ENCODE peak calls at places on chromosomes 2 and 18, in four cellular contexts. One of them, this sample, is unnamed.

GRCh38 chr2:241001413-241002274 is 3.2 kb downstream of the SNED1 start:
- DNase-seq in stimulated activated CD4-positive, alpha-beta T cell treated with anti-CD3 and anti-CD28 coated beads, TNF-alpha, amount 100 ng/mL, for 1 hour: no peak
- DNase-seq in GM03348: no peak
- DNase-seq in HS-5: no peak
- DNase-seq in this sample: no peak

GRCh38 chr2:207189040-207189439 is 23.3 kb upstream of the KLF7 start:
- DNase-seq in stimulated activated CD4-positive, alpha-beta T cell treated with anti-CD3 and anti-CD28 coated beads, TNF-alpha, amount 100 ng/mL, for 1 hour: no peak
- DNase-seq in GM03348: no peak
- DNase-seq in HS-5: no peak
- DNase-seq in this sample: no peak

GRCh38 chr2:55712477-55713060 is 18.9 kb upstream of the PNPT1 start:
- DNase-seq in stimulated activated CD4-positive, alpha-beta T cell treated with anti-CD3 and anti-CD28 coated beads, TNF-alpha, amount 100 ng/mL, for 1 hour: no peak
- DNase-seq in GM03348: no peak
- DNase-seq in HS-5: no peak
- DNase-seq in this sample: no peak

GRCh38 chr2:9803023-9803805 is 40.1 kb upstream of the TAF1B start:
- DNase-seq in stimulated activated CD4-positive, alpha-beta T cell treated with anti-CD3 and anti-CD28 coated beads, TNF-alpha, amount 100 ng/mL, for 1 hour: no peak
- DNase-seq in GM03348: peak
- DNase-seq in HS-5: no peak
- DNase-seq in this sample: no peak

GRCh38 chr18:66838340-66838987 is 234.6 kb upstream of the CDH19 start:
- DNase-seq in stimulated activated CD4-positive, alpha-beta T cell treated with anti-CD3 and anti-CD28 coated beads, TNF-alpha, amount 100 ng/mL, for 1 hour: no peak
- DNase-seq in GM03348: no peak
- DNase-seq in HS-5: no peak
- DNase-seq in this sample: no peak

GRCh38 chr2:237256845-237257244 is 157.1 kb downstream of the COL6A3 start:
- DNase-seq in stimulated activated CD4-positive, alpha-beta T cell treated with anti-CD3 and anti-CD28 coated beads, TNF-alpha, amount 100 ng/mL, for 1 hour: no peak
- DNase-seq in GM03348: peak
- DNase-seq in HS-5: no peak
- DNase-seq in this sample: no peak

GRCh38 chr2:127025357-127026062 is 81.4 kb downstream of the BIN1 start:
- DNase-seq in stimulated activated CD4-positive, alpha-beta T cell treated with anti-CD3 and anti-CD28 coated beads, TNF-alpha, amount 100 ng/mL, for 1 hour: peak
- DNase-seq in GM03348: peak
- DNase-seq in HS-5: no peak
- DNase-seq in this sample: no peak

GRCh38 chr18:35693829-35694228 is 112.3 kb downstream of the GALNT1 start:
- DNase-seq in stimulated activated CD4-positive, alpha-beta T cell treated with anti-CD3 and anti-CD28 coated beads, TNF-alpha, amount 100 ng/mL, for 1 hour: no peak
- DNase-seq in GM03348: no peak
- DNase-seq in HS-5: no peak
- DNase-seq in this sample: no peak

GRCh38 chr18:74796928-74797576 is 199.4 kb downstream of the ZNF407 start:
- DNase-seq in stimulated activated CD4-positive, alpha-beta T cell treated with anti-CD3 and anti-CD28 coated beads, TNF-alpha, amount 100 ng/mL, for 1 hour: no peak
- DNase-seq in GM03348: peak
- DNase-seq in HS-5: peak
- DNase-seq in this sample: peak

GRCh38 chr2:157789933-157790511 is 86.1 kb downstream of the ACVR1 start:
- DNase-seq in stimulated activated CD4-positive, alpha-beta T cell treated with anti-CD3 and anti-CD28 coated beads, TNF-alpha, amount 100 ng/mL, for 1 hour: no peak
- DNase-seq in GM03348: no peak
- DNase-seq in HS-5: no peak
- DNase-seq in this sample: no peak

GRCh38 chr2:192246297-192246696 is 51.6 kb upstream of the TMEFF2 start:
- DNase-seq in stimulated activated CD4-positive, alpha-beta T cell treated with anti-CD3 and anti-CD28 coated beads, TNF-alpha, amount 100 ng/mL, for 1 hour: no peak
- DNase-seq in GM03348: no peak
- DNase-seq in HS-5: no peak
- DNase-seq in this sample: no peak

GRCh38 chr2:62303818-62304217 is 107.9 kb downstream of the B3GNT2 start:
- DNase-seq in stimulated activated CD4-positive, alpha-beta T cell treated with anti-CD3 and anti-CD28 coated beads, TNF-alpha, amount 100 ng/mL, for 1 hour: no peak
- DNase-seq in GM03348: no peak
- DNase-seq in HS-5: no peak
- DNase-seq in this sample: no peak

GRCh38 chr2:201984800-201985525 is 48.7 kb upstream of the FZD7 start:
- DNase-seq in stimulated activated CD4-positive, alpha-beta T cell treated with anti-CD3 and anti-CD28 coated beads, TNF-alpha, amount 100 ng/mL, for 1 hour: no peak
- DNase-seq in GM03348: no peak
- DNase-seq in HS-5: no peak
- DNase-seq in this sample: no peak

GRCh38 chr2:233823731-233824121 is 30.6 kb downstream of the HJURP start:
- DNase-seq in stimulated activated CD4-positive, alpha-beta T cell treated with anti-CD3 and anti-CD28 coated beads, TNF-alpha, amount 100 ng/mL, for 1 hour: no peak
- DNase-seq in GM03348: no peak
- DNase-seq in HS-5: no peak
- DNase-seq in this sample: no peak

GRCh38 chr2:105417789-105418475 is 19.1 kb upstream of the FHL2 start:
- DNase-seq in stimulated activated CD4-positive, alpha-beta T cell treated with anti-CD3 and anti-CD28 coated beads, TNF-alpha, amount 100 ng/mL, for 1 hour: no peak
- DNase-seq in GM03348: no peak
- DNase-seq in HS-5: no peak
- DNase-seq in this sample: no peak

GRCh38 chr2:222736301-222736700 is 64.8 kb downstream of the MOGAT1 start:
- DNase-seq in stimulated activated CD4-positive, alpha-beta T cell treated with anti-CD3 and anti-CD28 coated beads, TNF-alpha, amount 100 ng/mL, for 1 hour: no peak
- DNase-seq in GM03348: peak
- DNase-seq in HS-5: peak
- DNase-seq in this sample: no peak

GRCh38 chr2:24577481-24577880 is 86.4 kb downstream of the NCOA1 start:
- DNase-seq in stimulated activated CD4-positive, alpha-beta T cell treated with anti-CD3 and anti-CD28 coated beads, TNF-alpha, amount 100 ng/mL, for 1 hour: no peak
- DNase-seq in GM03348: no peak
- DNase-seq in HS-5: no peak
- DNase-seq in this sample: no peak

GRCh38 chr2:15636972-15637785 is 45.5 kb downstream of the DDX1 start:
- DNase-seq in stimulated activated CD4-positive, alpha-beta T cell treated with anti-CD3 and anti-CD28 coated beads, TNF-alpha, amount 100 ng/mL, for 1 hour: peak
- DNase-seq in GM03348: peak
- DNase-seq in HS-5: no peak
- DNase-seq in this sample: no peak

GRCh38 chr2:240405133-240405532 is 30.3 kb upstream of the GPC1 start:
- DNase-seq in stimulated activated CD4-positive, alpha-beta T cell treated with anti-CD3 and anti-CD28 coated beads, TNF-alpha, amount 100 ng/mL, for 1 hour: no peak
- DNase-seq in GM03348: no peak
- DNase-seq in HS-5: no peak
- DNase-seq in this sample: no peak

GRCh38 chr18:78733762-78734613 is 245.6 kb upstream of the SALL3 start:
- DNase-seq in stimulated activated CD4-positive, alpha-beta T cell treated with anti-CD3 and anti-CD28 coated beads, TNF-alpha, amount 100 ng/mL, for 1 hour: no peak
- DNase-seq in GM03348: no peak
- DNase-seq in HS-5: no peak
- DNase-seq in this sample: no peak

GRCh38 chr2:21821697-21822227 is 698.0 kb downstream of the TDRD15 start:
- DNase-seq in stimulated activated CD4-positive, alpha-beta T cell treated with anti-CD3 and anti-CD28 coated beads, TNF-alpha, amount 100 ng/mL, for 1 hour: no peak
- DNase-seq in GM03348: no peak
- DNase-seq in HS-5: no peak
- DNase-seq in this sample: no peak

GRCh38 chr2:228318218-228318617 is 136.7 kb upstream of the SPHKAP start:
- DNase-seq in stimulated activated CD4-positive, alpha-beta T cell treated with anti-CD3 and anti-CD28 coated beads, TNF-alpha, amount 100 ng/mL, for 1 hour: no peak
- DNase-seq in GM03348: peak
- DNase-seq in HS-5: peak
- DNase-seq in this sample: no peak

GRCh38 chr2:23595601-23596251 is 210.7 kb downstream of the KLHL29 start:
- DNase-seq in stimulated activated CD4-positive, alpha-beta T cell treated with anti-CD3 and anti-CD28 coated beads, TNF-alpha, amount 100 ng/mL, for 1 hour: no peak
- DNase-seq in GM03348: peak
- DNase-seq in HS-5: no peak
- DNase-seq in this sample: no peak

GRCh38 chr2:149365826-149366583 is 35.6 kb downstream of the LYPD6 start:
- DNase-seq in stimulated activated CD4-positive, alpha-beta T cell treated with anti-CD3 and anti-CD28 coated beads, TNF-alpha, amount 100 ng/mL, for 1 hour: no peak
- DNase-seq in GM03348: no peak
- DNase-seq in HS-5: peak
- DNase-seq in this sample: peak

GRCh38 chr2:240517342-240517741 is 40.4 kb downstream of the ANKMY1 start:
- DNase-seq in stimulated activated CD4-positive, alpha-beta T cell treated with anti-CD3 and anti-CD28 coated beads, TNF-alpha, amount 100 ng/mL, for 1 hour: no peak
- DNase-seq in GM03348: no peak
- DNase-seq in HS-5: no peak
- DNase-seq in this sample: no peak

GRCh38 chr2:214193943-214194342 is 216.9 kb upstream of the VWC2L start:
- DNase-seq in stimulated activated CD4-positive, alpha-beta T cell treated with anti-CD3 and anti-CD28 coated beads, TNF-alpha, amount 100 ng/mL, for 1 hour: no peak
- DNase-seq in GM03348: peak
- DNase-seq in HS-5: peak
- DNase-seq in this sample: peak

GRCh38 chr18:8937695-8938094 is 164.8 kb upstream of the NDUFV2 start:
- DNase-seq in stimulated activated CD4-positive, alpha-beta T cell treated with anti-CD3 and anti-CD28 coated beads, TNF-alpha, amount 100 ng/mL, for 1 hour: no peak
- DNase-seq in GM03348: no peak
- DNase-seq in HS-5: no peak
- DNase-seq in this sample: no peak

GRCh38 chr18:76405761-76406356 is 89.2 kb downstream of the ZNF516 start:
- DNase-seq in stimulated activated CD4-positive, alpha-beta T cell treated with anti-CD3 and anti-CD28 coated beads, TNF-alpha, amount 100 ng/mL, for 1 hour: no peak
- DNase-seq in GM03348: peak
- DNase-seq in HS-5: no peak
- DNase-seq in this sample: no peak

GRCh38 chr2:54228945-54229344 is 27.1 kb downstream of the TSPYL6 start:
- DNase-seq in stimulated activated CD4-positive, alpha-beta T cell treated with anti-CD3 and anti-CD28 coated beads, TNF-alpha, amount 100 ng/mL, for 1 hour: no peak
- DNase-seq in GM03348: no peak
- DNase-seq in HS-5: no peak
- DNase-seq in this sample: no peak

GRCh38 chr2:127634066-127634617 is 11.8 kb upstream of the GPR17 start:
- DNase-seq in stimulated activated CD4-positive, alpha-beta T cell treated with anti-CD3 and anti-CD28 coated beads, TNF-alpha, amount 100 ng/mL, for 1 hour: no peak
- DNase-seq in GM03348: peak
- DNase-seq in HS-5: no peak
- DNase-seq in this sample: no peak

GRCh38 chr18:59148192-59148591 is 8.5 kb downstream of the SEC11C start:
- DNase-seq in stimulated activated CD4-positive, alpha-beta T cell treated with anti-CD3 and anti-CD28 coated beads, TNF-alpha, amount 100 ng/mL, for 1 hour: no peak
- DNase-seq in GM03348: no peak
- DNase-seq in HS-5: no peak
- DNase-seq in this sample: no peak

GRCh38 chr2:219641390-219642063 is 14.1 kb downstream of the SLC4A3 start:
- DNase-seq in stimulated activated CD4-positive, alpha-beta T cell treated with anti-CD3 and anti-CD28 coated beads, TNF-alpha, amount 100 ng/mL, for 1 hour: no peak
- DNase-seq in GM03348: no peak
- DNase-seq in HS-5: no peak
- DNase-seq in this sample: no peak

GRCh38 chr2:84619784-84620371 is 103.6 kb downstream of the DNAH6 start:
- DNase-seq in stimulated activated CD4-positive, alpha-beta T cell treated with anti-CD3 and anti-CD28 coated beads, TNF-alpha, amount 100 ng/mL, for 1 hour: no peak
- DNase-seq in GM03348: no peak
- DNase-seq in HS-5: no peak
- DNase-seq in this sample: no peak

GRCh38 chr2:38722271-38723115 is 28.7 kb downstream of the SRSF7 start:
- DNase-seq in stimulated activated CD4-positive, alpha-beta T cell treated with anti-CD3 and anti-CD28 coated beads, TNF-alpha, amount 100 ng/mL, for 1 hour: peak
- DNase-seq in GM03348: no peak
- DNase-seq in HS-5: no peak
- DNase-seq in this sample: no peak

GRCh38 chr2:25473758-25474335 is 132.1 kb upstream of the DNMT3A start:
- DNase-seq in stimulated activated CD4-positive, alpha-beta T cell treated with anti-CD3 and anti-CD28 coated beads, TNF-alpha, amount 100 ng/mL, for 1 hour: no peak
- DNase-seq in GM03348: no peak
- DNase-seq in HS-5: no peak
- DNase-seq in this sample: peak

GRCh38 chr2:27249891-27250651 is 12.8 kb downstream of the SLC30A3 start:
- DNase-seq in stimulated activated CD4-positive, alpha-beta T cell treated with anti-CD3 and anti-CD28 coated beads, TNF-alpha, amount 100 ng/mL, for 1 hour: peak
- DNase-seq in GM03348: peak
- DNase-seq in HS-5: no peak
- DNase-seq in this sample: no peak

GRCh38 chr18:13026583-13027270 is 35.6 kb downstream of the CEP192 start:
- DNase-seq in stimulated activated CD4-positive, alpha-beta T cell treated with anti-CD3 and anti-CD28 coated beads, TNF-alpha, amount 100 ng/mL, for 1 hour: no peak
- DNase-seq in GM03348: no peak
- DNase-seq in HS-5: no peak
- DNase-seq in this sample: no peak

This sample was measured in epithelial cell of proximal tubule.